ENCODE peak calls at places on chromosomes 12 and 14, in ten cellular contexts. One of them, this sample, is unnamed.

GRCh38 chr12:49796606-49797451 is 31.4 kb downstream of the NCKAP5L start:
- DNase-seq in testis: peak
- DNase-seq in cardiac muscle cell: no peak
- DNase-seq in uterus: no peak
- DNase-seq in psoas muscle: no peak
- DNase-seq in endodermal cell: no peak
- DNase-seq in WERI-Rb-1: no peak
- DNase-seq in gastrocnemius medialis: no peak
- DNase-seq in effector memory CD4-positive, alpha-beta T cell: no peak
- DNase-seq in stomach: no peak
- DNase-seq in this sample: no peak

GRCh38 chr12:55687746-55688145 is 20.0 kb downstream of the ITGA7 start:
- DNase-seq in uterus: no peak
- DNase-seq in cardiac muscle cell: no peak
- DNase-seq in effector memory CD4-positive, alpha-beta T cell: no peak
- DNase-seq in endodermal cell: no peak
- DNase-seq in stomach: no peak
- DNase-seq in testis: no peak
- DNase-seq in psoas muscle: no peak
- DNase-seq in gastrocnemius medialis: no peak
- DNase-seq in WERI-Rb-1: no peak
- DNase-seq in this sample: no peak

GRCh38 chr14:77027538-77028383 is 747 bp downstream of the IRF2BPL start:
- DNase-seq in cardiac muscle cell: peak
- DNase-seq in testis: peak
- DNase-seq in gastrocnemius medialis: peak
- DNase-seq in stomach: peak
- DNase-seq in WERI-Rb-1: peak
- DNase-seq in uterus: peak
- DNase-seq in endodermal cell: peak
- DNase-seq in effector memory CD4-positive, alpha-beta T cell: peak
- DNase-seq in psoas muscle: peak
- DNase-seq in this sample: peak

GRCh38 chr12:111437816-111438454 is 32.2 kb downstream of the SH2B3 start:
- DNase-seq in uterus: no peak
- DNase-seq in psoas muscle: no peak
- DNase-seq in testis: no peak
- DNase-seq in WERI-Rb-1: no peak
- DNase-seq in endodermal cell: peak
- DNase-seq in effector memory CD4-positive, alpha-beta T cell: no peak
- DNase-seq in cardiac muscle cell: peak
- DNase-seq in stomach: no peak
- DNase-seq in gastrocnemius medialis: no peak
- DNase-seq in this sample: peak

GRCh38 chr14:103488960-103489359 is 33.7 kb downstream of the CKB start:
- DNase-seq in uterus: no peak
- DNase-seq in effector memory CD4-positive, alpha-beta T cell: no peak
- DNase-seq in cardiac muscle cell: peak
- DNase-seq in psoas muscle: no peak
- DNase-seq in WERI-Rb-1: no peak
- DNase-seq in endodermal cell: no peak
- DNase-seq in gastrocnemius medialis: no peak
- DNase-seq in testis: no peak
- DNase-seq in stomach: no peak
- DNase-seq in this sample: peak

GRCh38 chr12:81949721-81950120 is 190.6 kb upstream of the PPFIA2 start:
- DNase-seq in testis: no peak
- DNase-seq in psoas muscle: no peak
- DNase-seq in effector memory CD4-positive, alpha-beta T cell: no peak
- DNase-seq in endodermal cell: no peak
- DNase-seq in WERI-Rb-1: no peak
- DNase-seq in stomach: no peak
- DNase-seq in cardiac muscle cell: no peak
- DNase-seq in gastrocnemius medialis: no peak
- DNase-seq in uterus: no peak
- DNase-seq in this sample: no peak

GRCh38 chr12:24544368-24544767 is 404.5 kb downstream of the BCAT1 start:
- DNase-seq in endodermal cell: no peak
- DNase-seq in WERI-Rb-1: no peak
- DNase-seq in testis: no peak
- DNase-seq in gastrocnemius medialis: no peak
- DNase-seq in effector memory CD4-positive, alpha-beta T cell: no peak
- DNase-seq in psoas muscle: no peak
- DNase-seq in uterus: no peak
- DNase-seq in stomach: no peak
- DNase-seq in cardiac muscle cell: no peak
- DNase-seq in this sample: no peak

GRCh38 chr12:64608901-64609542 is 1.3 kb upstream of the RASSF3 start:
- DNase-seq in effector memory CD4-positive, alpha-beta T cell: peak
- DNase-seq in psoas muscle: no peak
- DNase-seq in endodermal cell: peak
- DNase-seq in testis: peak
- DNase-seq in stomach: no peak
- DNase-seq in gastrocnemius medialis: no peak
- DNase-seq in uterus: peak
- DNase-seq in cardiac muscle cell: peak
- DNase-seq in WERI-Rb-1: no peak
- DNase-seq in this sample: peak

GRCh38 chr12:6752181-6752930 is 585 bp downstream of the MLF2 start:
- DNase-seq in testis: peak
- DNase-seq in uterus: peak
- DNase-seq in WERI-Rb-1: peak
- DNase-seq in effector memory CD4-positive, alpha-beta T cell: no peak
- DNase-seq in gastrocnemius medialis: peak
- DNase-seq in psoas muscle: no peak
- DNase-seq in endodermal cell: peak
- DNase-seq in cardiac muscle cell: peak
- DNase-seq in stomach: no peak
- DNase-seq in this sample: peak

GRCh38 chr12:63521706-63522105 is 146.6 kb downstream of the DPY19L2 start:
- DNase-seq in WERI-Rb-1: no peak
- DNase-seq in testis: no peak
- DNase-seq in gastrocnemius medialis: no peak
- DNase-seq in uterus: no peak
- DNase-seq in cardiac muscle cell: no peak
- DNase-seq in stomach: no peak
- DNase-seq in endodermal cell: no peak
- DNase-seq in psoas muscle: no peak
- DNase-seq in effector memory CD4-positive, alpha-beta T cell: no peak
- DNase-seq in this sample: no peak
- H3K27ac ChIP-seq in WERI-Rb-1: no peak
- H3K27ac ChIP-seq in testis: no peak
- H3K27ac ChIP-seq in gastrocnemius medialis: no peak
- H3K27ac ChIP-seq in uterus: no peak
- H3K27ac ChIP-seq in cardiac muscle cell: no peak
- H3K27ac ChIP-seq in stomach: no peak
- H3K27ac ChIP-seq in endodermal cell: no peak
- H3K27ac ChIP-seq in psoas muscle: no peak
- H3K27ac ChIP-seq in effector memory CD4-positive, alpha-beta T cell: no peak
- H3K27ac ChIP-seq in this sample: no peak

GRCh38 chr14:104738375-104739019 is 14.4 kb upstream of the SIVA1 start:
- DNase-seq in effector memory CD4-positive, alpha-beta T cell: no peak
- DNase-seq in WERI-Rb-1: no peak
- DNase-seq in gastrocnemius medialis: no peak
- DNase-seq in endodermal cell: no peak
- DNase-seq in stomach: no peak
- DNase-seq in psoas muscle: no peak
- DNase-seq in uterus: no peak
- DNase-seq in testis: no peak
- DNase-seq in cardiac muscle cell: no peak
- DNase-seq in this sample: no peak

GRCh38 chr14:104741803-104742251 is 11.1 kb upstream of the SIVA1 start:
- DNase-seq in cardiac muscle cell: no peak
- DNase-seq in uterus: no peak
- DNase-seq in psoas muscle: peak
- DNase-seq in WERI-Rb-1: no peak
- DNase-seq in gastrocnemius medialis: no peak
- DNase-seq in testis: no peak
- DNase-seq in effector memory CD4-positive, alpha-beta T cell: no peak
- DNase-seq in stomach: no peak
- DNase-seq in endodermal cell: no peak
- DNase-seq in this sample: no peak

GRCh38 chr14:104741108-104741802 is 11.7 kb upstream of the SIVA1 start:
- DNase-seq in stomach: no peak
- DNase-seq in effector memory CD4-positive, alpha-beta T cell: no peak
- DNase-seq in cardiac muscle cell: no peak
- DNase-seq in WERI-Rb-1: no peak
- DNase-seq in testis: no peak
- DNase-seq in psoas muscle: no peak
- DNase-seq in endodermal cell: no peak
- DNase-seq in gastrocnemius medialis: no peak
- DNase-seq in uterus: no peak
- DNase-seq in this sample: no peak

GRCh38 chr14:104739546-104740516 is 13.1 kb upstream of the SIVA1 start:
- DNase-seq in endodermal cell: no peak
- DNase-seq in gastrocnemius medialis: no peak
- DNase-seq in uterus: no peak
- DNase-seq in testis: no peak
- DNase-seq in cardiac muscle cell: no peak
- DNase-seq in effector memory CD4-positive, alpha-beta T cell: no peak
- DNase-seq in WERI-Rb-1: no peak
- DNase-seq in stomach: no peak
- DNase-seq in psoas muscle: no peak
- DNase-seq in this sample: no peak

DNA sequence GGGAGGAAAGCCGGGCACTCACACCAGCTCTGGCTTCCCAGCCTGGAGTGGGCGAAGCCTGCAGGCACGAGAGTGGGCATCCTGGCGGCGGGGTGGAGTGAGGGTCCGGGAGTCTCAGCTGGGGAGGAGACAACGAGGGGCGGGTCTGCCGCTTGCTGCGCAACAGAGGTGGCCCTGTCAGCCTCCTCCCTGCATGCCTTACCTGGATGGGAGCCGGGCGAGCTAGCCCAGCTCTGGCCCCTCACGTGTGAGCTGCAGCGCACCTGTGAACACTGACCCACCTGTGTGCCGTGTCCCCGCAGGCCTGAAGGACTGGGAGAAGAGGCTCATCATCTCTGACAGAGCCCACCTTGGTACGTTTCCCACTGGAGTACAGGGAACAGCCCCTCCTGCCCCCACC is 13.9 kb upstream of the SIVA1 start:
- DNase-seq in WERI-Rb-1: no peak
- DNase-seq in stomach: no peak
- DNase-seq in endodermal cell: no peak
- DNase-seq in cardiac muscle cell: no peak
- DNase-seq in uterus: no peak
- DNase-seq in testis: no peak
- DNase-seq in gastrocnemius medialis: no peak
- DNase-seq in psoas muscle: no peak
- DNase-seq in effector memory CD4-positive, alpha-beta T cell: no peak
- DNase-seq in this sample: no peak
- H3K4me3 ChIP-seq in WERI-Rb-1: no peak
- H3K4me3 ChIP-seq in stomach: no peak
- H3K4me3 ChIP-seq in endodermal cell: no peak
- H3K4me3 ChIP-seq in cardiac muscle cell: no peak
- H3K4me3 ChIP-seq in uterus: no peak
- H3K4me3 ChIP-seq in testis: no peak
- H3K4me3 ChIP-seq in gastrocnemius medialis: no peak
- H3K4me3 ChIP-seq in psoas muscle: no peak
- H3K4me3 ChIP-seq in effector memory CD4-positive, alpha-beta T cell: no peak
- H3K4me3 ChIP-seq in this sample: no peak

DNA sequence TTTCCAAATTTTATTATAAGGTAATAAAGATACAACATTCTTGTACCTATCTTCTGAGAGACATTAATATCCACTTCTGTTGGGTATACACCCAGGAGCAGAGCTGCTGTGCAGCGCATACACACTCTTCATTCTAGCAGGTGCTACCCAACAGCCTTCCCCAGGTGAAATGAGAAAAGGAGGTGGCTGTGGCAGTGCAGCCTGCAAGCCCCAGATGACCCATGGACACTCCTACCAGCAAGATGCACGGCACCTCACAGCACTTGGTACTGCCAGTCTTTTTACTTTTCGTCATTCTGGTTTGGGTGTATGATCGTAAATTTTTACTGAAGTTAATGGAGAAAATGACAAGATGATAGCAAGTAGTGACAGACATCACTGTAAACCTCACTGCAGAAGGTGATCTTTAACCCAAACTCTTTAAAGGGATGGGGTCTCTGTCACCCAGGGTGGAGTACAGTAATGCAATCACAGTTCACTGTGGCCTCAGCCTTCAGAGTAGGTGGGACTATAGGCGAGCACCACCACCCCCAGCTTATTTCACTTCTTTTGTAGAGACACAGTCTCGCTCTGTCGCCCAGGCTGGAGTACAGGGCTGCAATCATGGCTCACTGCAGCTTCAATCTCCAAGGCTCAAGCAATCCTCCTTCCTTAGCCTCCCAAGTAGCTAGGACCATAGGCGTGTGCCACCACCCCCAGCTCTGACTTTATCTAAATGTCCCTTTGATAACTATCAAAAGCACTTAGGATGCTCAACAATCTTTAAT is 26.5 kb downstream of the VPS37B start:
- DNase-seq in endodermal cell: no peak
- DNase-seq in effector memory CD4-positive, alpha-beta T cell: no peak
- DNase-seq in WERI-Rb-1: no peak
- DNase-seq in testis: no peak
- DNase-seq in uterus: no peak
- DNase-seq in cardiac muscle cell: no peak
- DNase-seq in psoas muscle: no peak
- DNase-seq in gastrocnemius medialis: no peak
- DNase-seq in stomach: peak
- DNase-seq in this sample: no peak
- H3K27ac ChIP-seq in endodermal cell: no peak
- H3K27ac ChIP-seq in effector memory CD4-positive, alpha-beta T cell: no peak
- H3K27ac ChIP-seq in WERI-Rb-1: no peak
- H3K27ac ChIP-seq in testis: peak
- H3K27ac ChIP-seq in uterus: no peak
- H3K27ac ChIP-seq in cardiac muscle cell: no peak
- H3K27ac ChIP-seq in psoas muscle: no peak
- H3K27ac ChIP-seq in gastrocnemius medialis: no peak
- H3K27ac ChIP-seq in stomach: peak
- H3K27ac ChIP-seq in this sample: no peak

DNA sequence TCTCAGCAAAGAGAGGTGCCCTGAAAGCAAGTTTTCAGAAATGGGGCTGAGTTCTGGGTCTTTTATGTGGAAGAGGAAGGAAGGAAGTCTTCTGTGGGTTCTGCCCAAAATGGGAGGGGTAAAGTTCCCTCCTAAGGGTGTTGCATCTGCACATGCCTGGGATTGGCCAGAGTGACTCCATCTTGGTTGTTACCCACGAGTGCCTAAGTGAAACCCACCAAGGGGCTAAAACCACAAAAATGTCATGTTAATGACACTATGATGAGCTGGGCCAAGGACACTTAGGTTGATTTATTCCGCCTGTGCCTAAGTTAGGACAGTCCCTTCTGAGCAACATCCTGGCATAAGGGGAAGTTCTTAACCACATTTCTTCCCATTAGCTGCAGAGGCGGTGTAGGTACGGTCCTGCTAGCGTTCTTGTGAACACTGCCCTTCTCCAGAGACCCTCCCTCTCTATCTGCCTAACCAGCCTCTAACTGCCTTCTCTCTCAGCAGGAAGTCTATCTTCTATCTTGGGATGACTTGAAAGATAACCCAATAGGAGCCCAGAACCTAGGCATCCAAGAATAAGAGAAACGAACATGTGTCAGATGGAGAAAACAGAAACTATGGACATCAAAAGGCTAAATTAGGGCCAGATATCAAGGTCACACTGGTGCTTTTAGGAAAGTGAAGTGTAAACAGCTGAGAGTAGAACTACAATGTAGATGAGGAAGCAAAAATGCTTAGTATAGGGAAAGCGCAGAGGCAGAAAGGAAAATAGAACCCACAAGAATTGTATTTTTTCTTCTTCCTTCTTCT is 104.1 kb upstream of the AMN1 start:
- DNase-seq in psoas muscle: no peak
- DNase-seq in stomach: no peak
- DNase-seq in effector memory CD4-positive, alpha-beta T cell: no peak
- DNase-seq in testis: no peak
- DNase-seq in gastrocnemius medialis: no peak
- DNase-seq in endodermal cell: no peak
- DNase-seq in WERI-Rb-1: no peak
- DNase-seq in uterus: no peak
- DNase-seq in cardiac muscle cell: no peak
- DNase-seq in this sample: no peak
- H3K4me3 ChIP-seq in psoas muscle: no peak
- H3K4me3 ChIP-seq in stomach: no peak
- H3K4me3 ChIP-seq in effector memory CD4-positive, alpha-beta T cell: no peak
- H3K4me3 ChIP-seq in testis: no peak
- H3K4me3 ChIP-seq in gastrocnemius medialis: no peak
- H3K4me3 ChIP-seq in endodermal cell: no peak
- H3K4me3 ChIP-seq in WERI-Rb-1: no peak
- H3K4me3 ChIP-seq in uterus: no peak
- H3K4me3 ChIP-seq in cardiac muscle cell: no peak
- H3K4me3 ChIP-seq in this sample: no peak

This sample was measured in brain microvascular endothelial cell.